ENCODE peak calls at places on chromosomes 2 and 18, in eight cellular contexts. B is HCT116, N is fibroblast of lung, E is HepG2, A is OCI-LY7, D is endothelial cell of umbilical vein, Y is astrocyte, S is mammary epithelial cell. M is an unnamed sample.

GRCh38 chr2:124572953-124573634 is 548.0 kb downstream of the CNTNAP5 start:
- DNase-seq in D (no peak), B (no peak), Y (no peak), N (no peak), A (no peak), E (no peak), S (no peak), M (no peak)

GRCh38 chr2:97819769-97820168 is 106.4 kb downstream of the ZAP70 start:
- DNase-seq in S (no peak), B (no peak), N (no peak), Y (no peak), D (no peak), E (no peak), A (no peak), M (no peak)

GRCh38 chr2:42984617-42985016 is 192.2 kb upstream of the HAAO start:
- DNase-seq in N (no peak), B (no peak), D (no peak), Y (no peak), A (no peak), S (peak; percentile 64), E (no peak), M (no peak)

GRCh38 chr2:96924775-96925747 is 55.2 kb upstream of the SEMA4C start:
- DNase-seq in S (no peak), D (no peak), E (no peak), A (no peak), Y (no peak), N (no peak), B (no peak), M (no peak)

GRCh38 chr2:9770308-9771100 is 72.8 kb upstream of the TAF1B start:
- DNase-seq in Y (peak; percentile 61), S (peak; percentile 73), D (peak; percentile 51), B (peak; percentile 42), E (peak; percentile 76), N (peak; percentile 78), A (peak; percentile 51), M (peak; percentile 52)

GRCh38 chr2:170930132-170931109 is 1.4 kb downstream of the GORASP2 start:
- DNase-seq in Y (peak; percentile 22), D (peak; percentile 37), N (peak; percentile 30), S (peak; percentile 79), A (peak; percentile 84), B (peak; percentile 59), E (peak; percentile 82), M (peak; percentile 76)

GRCh38 chr2:46297546-46298271 is 502 bp downstream of the EPAS1 start:
- DNase-seq in N (no peak), B (no peak), A (no peak), E (peak; percentile 59), D (no peak), S (peak; percentile 80), Y (no peak), M (peak; percentile 77)

GRCh38 chr18:70044626-70045025 is 97.0 kb upstream of the CD226 start:
- DNase-seq in N (peak; percentile 93), Y (peak; percentile 99), A (no peak), S (peak; percentile 98), B (peak; percentile 37), E (no peak), D (peak; percentile 94), M (peak; percentile 46)

GRCh38 chr2:31270136-31270535 is 36.2 kb downstream of the EHD3 start:
- DNase-seq in S (peak; percentile 78), N (peak; percentile 24), Y (peak; percentile 59), A (no peak), D (no peak), E (no peak), B (no peak), M (no peak)

GRCh38 chr18:57116598-57117132 is 30.2 kb upstream of the BOD1L2 start:
- DNase-seq in E (no peak), B (no peak), S (no peak), N (no peak), Y (no peak), D (no peak), A (no peak), M (no peak)

GRCh38 chr2:64988420-64989125 is 626 bp upstream of the SLC1A4 start:
- DNase-seq in D (peak; percentile 79), N (peak; percentile 85), E (peak; percentile 75), Y (peak; percentile 92), B (peak; percentile 19), S (peak; percentile 83), A (peak; percentile 66), M (peak; percentile 76)

GRCh38 chr2:100260712-100261620 is 61.3 kb downstream of the LONRF2 start:
- DNase-seq in Y (peak; percentile 63), D (peak; percentile 61), N (peak; percentile 85), B (peak; percentile 36), S (peak; percentile 37), E (peak; percentile 60), A (peak; percentile 81), M (no peak)

GRCh38 chr2:80073134-80073561 is 231.4 kb downstream of the LRRTM1 start:
- DNase-seq in A (peak; percentile 58), N (peak; percentile 79), S (peak; percentile 15), Y (peak; percentile 25), B (peak; percentile 12), D (peak; percentile 16), E (peak; percentile 60), M (no peak)

GRCh38 chr2:238589591-238590460 is 163.1 kb downstream of the ASB1 start:
- DNase-seq in E (no peak), A (no peak), B (no peak), D (no peak), S (no peak), Y (no peak), N (no peak), M (no peak)

GRCh38 chr18:48333563-48333962 is 75.6 kb downstream of the ZBTB7C start:
- DNase-seq in A (no peak), E (no peak), N (no peak), B (no peak), Y (no peak), D (no peak), S (no peak), M (no peak)

GRCh38 chr2:128636802-128637147 is 318.1 kb upstream of the HS6ST1 start:
- DNase-seq in B (no peak), S (no peak), Y (no peak), A (no peak), D (no peak), N (no peak), E (no peak), M (no peak)

GRCh38 chr2:206415618-206416243 is 27.6 kb upstream of the ADAM23 start:
- DNase-seq in B (no peak), S (no peak), N (no peak), A (no peak), D (no peak), E (peak; percentile 7), Y (no peak), M (no peak)
- H3K4me3 ChIP-seq in B (no peak overlapping the region), S (no peak overlapping the region), N (no peak overlapping the region), A (no peak overlapping the region), D (no peak overlapping the region), E (peak overlapping the region; percentile 16), Y (no peak overlapping the region), M (no peak overlapping the region)

DNA sequence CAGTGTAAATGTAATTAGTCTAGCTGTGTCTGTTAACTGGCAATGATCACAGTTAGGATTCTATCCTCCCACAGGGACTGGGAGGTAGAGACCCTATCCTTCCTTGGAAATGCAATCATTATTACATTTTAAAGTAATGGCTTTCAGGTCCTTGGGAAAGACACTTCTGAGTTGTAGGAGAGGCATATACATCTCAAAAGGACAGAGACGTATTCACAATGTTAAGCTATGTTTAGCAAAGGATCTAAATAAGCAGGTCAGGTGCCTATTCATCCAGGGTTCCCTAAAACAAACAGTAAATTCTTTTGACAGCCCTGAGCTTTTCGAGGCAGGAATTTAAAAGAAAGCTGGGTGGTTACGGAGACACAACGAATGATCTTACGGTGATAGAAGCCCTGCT is 1671.7 kb upstream of the DDX18 start:
- DNase-seq in Y (no peak), E (no peak), D (no peak), B (no peak), A (no peak), S (no peak), N (no peak), M (no peak)
- H3K4me2 ChIP-seq in Y (no peak overlapping the region), E (no peak overlapping the region), D (no peak overlapping the region), B (no peak overlapping the region), A (no peak overlapping the region), S (no peak overlapping the region), N (no peak overlapping the region), M (no peak overlapping the region)

GRCh38 chr2:173629076-173629475 is 274.4 kb downstream of the CDCA7 start:
- DNase-seq in E (no peak), A (no peak), Y (no peak), B (no peak), D (no peak), N (no peak), S (no peak), M (no peak)

GRCh38 chr2:173625315-173625714 is 270.6 kb downstream of the CDCA7 start:
- DNase-seq in D (no peak), S (no peak), A (no peak), N (no peak), E (no peak), Y (no peak), B (no peak), M (no peak)

GRCh38 chr2:173631123-173631450 is 276.4 kb downstream of the CDCA7 start:
- DNase-seq in Y (no peak), B (no peak), A (no peak), E (no peak), N (peak; percentile 77), S (no peak), D (no peak), M (no peak)

DNA sequence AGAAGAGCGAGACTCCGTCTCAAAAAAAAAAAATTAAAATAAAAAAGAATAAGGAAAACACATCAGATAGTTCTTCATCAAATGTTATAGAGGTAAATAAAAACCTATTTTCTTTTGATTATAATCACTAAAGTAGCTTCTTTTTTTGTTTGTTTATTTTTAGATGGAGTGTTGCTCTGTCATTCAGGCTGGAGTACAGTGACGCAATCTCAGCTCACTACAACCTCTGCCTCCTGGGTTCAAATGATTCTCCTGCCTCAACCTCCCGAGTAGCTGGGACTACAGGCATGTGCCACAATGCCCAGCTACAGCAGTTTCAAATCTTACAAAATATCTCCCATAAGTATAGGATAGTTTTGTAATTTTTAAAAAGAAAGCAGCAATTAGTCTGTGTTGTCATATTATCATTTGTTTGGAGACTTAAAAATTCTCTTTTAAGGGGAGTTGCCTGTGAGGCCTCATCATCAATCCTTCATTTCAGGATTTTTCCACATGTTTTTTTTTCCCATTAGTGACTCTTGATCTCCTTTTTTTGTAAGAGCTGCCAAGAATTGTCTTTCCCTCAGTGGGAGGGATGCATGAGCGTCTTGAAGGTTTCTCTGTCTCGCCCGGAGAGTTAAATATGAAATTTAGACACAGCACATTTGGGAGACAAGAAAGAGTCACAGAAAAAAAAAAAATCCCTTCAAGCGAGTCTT is 275.9 kb downstream of the CDCA7 start:
- DNase-seq in A (no peak), N (peak; percentile 52), Y (no peak), D (no peak), S (no peak), E (no peak), B (no peak), M (no peak)
- H3K4me3 ChIP-seq in A (no peak overlapping the region), N (no peak overlapping the region), Y (no peak overlapping the region), D (no peak overlapping the region), S (no peak overlapping the region), E (no peak overlapping the region), B (no peak overlapping the region), M (no peak overlapping the region)

GRCh38 chr2:7634370-7634769 is 717.2 kb downstream of the RNF144A start:
- DNase-seq in D (no peak), N (no peak), A (peak; percentile 89), Y (no peak), E (no peak), S (no peak), B (no peak), M (no peak)
- H3K4me2 ChIP-seq in D (no peak overlapping the region), N (no peak overlapping the region), A (peak overlapping the region; percentile 23), Y (no peak overlapping the region), E (no peak overlapping the region), S (no peak overlapping the region), B (no peak overlapping the region), M (no peak overlapping the region)